ENCODE peak calls at places on chromosomes 12 and 14, in five cellular contexts. T is HepG2, K is WTC11, C is GM12878, I is K562. A is an unnamed sample.

GRCh38 chr12:104643921-104644669 is 187.3 kb downstream of the CHST11 start:
- DNase-seq in T (no peak), K (no peak), C (peak), I (no peak), A (no peak)

GRCh38 chr12:78119351-78119918 is 288.7 kb downstream of the NAV3 start:
- DNase-seq in T (no peak), K (no peak), C (no peak), I (no peak), A (no peak)

GRCh38 chr12:52632656-52633055 is 14.3 kb upstream of the KRT73 start:
- DNase-seq in T (no peak), K (no peak), C (no peak), I (no peak), A (no peak)

GRCh38 chr12:105257321-105257728 is 21.4 kb upstream of the APPL2 start:
- DNase-seq in T (no peak), K (no peak), C (no peak), I (no peak), A (no peak)

GRCh38 chr12:48126953-48127630 is 7.9 kb downstream of the PFKM start:
- DNase-seq in T (no peak), K (no peak), C (no peak), I (no peak), A (no peak)

GRCh38 chr14:78902010-78902623 is 731.9 kb downstream of the NRXN3 start:
- DNase-seq in T (peak), K (peak), C (no peak), I (peak), A (peak)

GRCh38 chr14:87097021-87097420 is 896.0 kb downstream of the GALC start:
- DNase-seq in T (no peak), K (no peak), C (no peak), I (no peak), A (no peak)

GRCh38 chr12:4214912-4215861 is 58.4 kb upstream of the CCND2 start:
- DNase-seq in T (no peak), K (no peak), C (peak), I (no peak), A (no peak)

GRCh38 chr14:41597647-41598046 is 9.0 kb upstream of the LRFN5 start:
- DNase-seq in T (no peak), K (peak), C (no peak), I (peak), A (peak)

GRCh38 chr12:107732365-107732764 is 28.6 kb downstream of the PRDM4 start:
- DNase-seq in T (no peak), K (peak), C (no peak), I (no peak), A (no peak)

GRCh38 chr14:104201496-104201895 is 63.1 kb downstream of the KIF26A start:
- DNase-seq in T (no peak), K (no peak), C (no peak), I (no peak), A (no peak)

GRCh38 chr12:79300199-79300568 is 390.6 kb downstream of the PAWR start:
- DNase-seq in T (peak), K (no peak), C (no peak), I (no peak), A (no peak)

GRCh38 chr12:123075591-123076171 is 75.2 kb downstream of the PITPNM2 start:
- DNase-seq in T (peak), K (peak), C (no peak), I (peak), A (peak)

GRCh38 chr12:76908303-76909017 is 29.6 kb upstream of the CSRP2 start:
- DNase-seq in T (no peak), K (no peak), C (no peak), I (no peak), A (no peak)

GRCh38 chr12:66197413-66198055 is 8.5 kb downstream of the IRAK3 start:
- DNase-seq in T (no peak), K (no peak), C (no peak), I (no peak), A (no peak)
- TF ChIP-seq USF2 in T (no peak), K (no peak), C (no peak), I (no peak), A (no peak)

GRCh38 chr14:91509083-91509877 is 830 bp downstream of the PPP4R3A start:
- DNase-seq in T (peak), K (peak), C (no peak), I (peak), A (no peak)
- TF ChIP-seq SP1 in T (no peak), K (no peak), C (no peak), I (no peak), A (no peak)

GRCh38 chr12:120117961-120118709 is 1.6 kb upstream of the RAB35 start:
- DNase-seq in T (peak), K (peak), C (no peak), I (peak), A (no peak)
- TF ChIP-seq USF2 in T (no peak), K (no peak), C (no peak), I (no peak), A (no peak)

GRCh38 chr12:111687255-111687654 is 1.4 kb downstream of the ACAD10 start:
- DNase-seq in T (peak), K (no peak), C (peak), I (peak), A (no peak)
- TF ChIP-seq SP1 in T (no peak), K (no peak), C (no peak), I (no peak), A (no peak)

GRCh38 chr14:52351191-52351560 is 37.1 kb downstream of the PTGER2 start:
- DNase-seq in T (no peak), K (no peak), C (no peak), I (no peak), A (no peak)
- TF ChIP-seq USF2 in T (no peak), K (no peak), C (no peak), I (no peak), A (no peak)

GRCh38 chr12:92696240-92696639 is 6.5 kb upstream of the PLEKHG7 start:
- DNase-seq in T (no peak), K (no peak), C (no peak), I (no peak), A (no peak)
- TF ChIP-seq SP1 in T (no peak), K (no peak), C (no peak), I (no peak), A (no peak)